ENCODE peak calls at places on chromosomes 6 and 20, in seven cellular contexts. D is activated CD4-positive, CD25-positive, alpha-beta regulatory T cell; O is AG09319; W is ACHN; Y is foreskin keratinocyte; S is progenitor cell of endocrine pancreas; X is PC-9. H is an unnamed sample.

GRCh38 chr20:49397525-49397924 is 84.9 kb downstream of the KCNB1 start:
- DNase-seq in D (no peak), O (no peak), W (peak), Y (peak), S (no peak), X (peak), H (no peak)

GRCh38 chr6:4134841-4135664 is at the start of gene ECI2:
- DNase-seq in D (no peak), O (no peak), W (peak), Y (peak), S (no peak), X (peak), H (peak)

GRCh38 chr6:34391023-34391485 is 1.4 kb downstream of the NUDT3 start:
- DNase-seq in D (no peak), O (peak), W (peak), Y (peak), S (no peak), X (peak), H (no peak)

GRCh38 chr20:36754656-36755222 is 8.8 kb upstream of the NDRG3 start:
- DNase-seq in D (no peak), O (peak), W (peak), Y (peak), S (peak), X (peak), H (no peak)

GRCh38 chr20:4427936-4428581 is 293.6 kb upstream of the PRND start:
- DNase-seq in D (no peak), O (no peak), W (no peak), Y (no peak), S (no peak), X (no peak), H (no peak)

GRCh38 chr6:159899994-159900745 is 9.4 kb downstream of the MAS1 start:
- DNase-seq in D (no peak), O (peak), W (peak), Y (peak), S (no peak), X (peak), H (no peak)

GRCh38 chr6:144849920-144850319 is 564.8 kb downstream of the UTRN start:
- DNase-seq in D (no peak), O (no peak), W (no peak), Y (no peak), S (no peak), X (no peak), H (no peak)

GRCh38 chr6:150072201-150072600 is 3.3 kb upstream of the ULBP3 start:
- DNase-seq in D (no peak), O (no peak), W (peak), Y (no peak), S (no peak), X (peak), H (peak)

GRCh38 chr6:24752917-24753486 is 21.7 kb upstream of the GMNN start:
- DNase-seq in D (no peak), O (no peak), W (no peak), Y (no peak), S (no peak), X (no peak), H (no peak)

H was measured in upper lobe of left lung.